ENCODE peak calls at places on chromosome 17, in ten cellular contexts. Z, A, S, F, I, K, U, T, N and V are unnamed samples.

GRCh38 chr17:57612202-57613071 is 132.7 kb downstream of the CCDC182 start:
- DNase-seq in Z (no peak), A (no peak), S (no peak), F (no peak), I (no peak), K (no peak), U (no peak), T (no peak), N (peak), V (no peak)

GRCh38 chr17:81221371-81221841 is 1.4 kb downstream of the CEP131 start:
- DNase-seq in Z (no peak), A (no peak), S (no peak), F (no peak), I (no peak), K (no peak), U (no peak), T (no peak), N (no peak), V (no peak)

GRCh38 chr17:81298991-81299733 is 4.1 kb upstream of the SLC38A10 start:
- DNase-seq in Z (no peak), A (no peak), S (no peak), F (no peak), I (no peak), K (no peak), U (no peak), T (no peak), N (no peak), V (no peak)

GRCh38 chr17:14919580-14920160 is 345.5 kb downstream of the PMP22 start:
- DNase-seq in Z (no peak), A (no peak), S (no peak), F (peak), I (no peak), K (no peak), U (no peak), T (no peak), N (no peak), V (no peak)

GRCh38 chr17:59765038-59765437 is 57.6 kb downstream of the VMP1 start:
- DNase-seq in Z (no peak), A (no peak), S (no peak), F (no peak), I (no peak), K (no peak), U (no peak), T (no peak), N (no peak), V (no peak)

GRCh38 chr17:1162116-1162855 is 17.5 kb downstream of the ABR start:
- DNase-seq in Z (no peak), A (peak), S (no peak), F (no peak), I (no peak), K (no peak), U (no peak), T (no peak), N (peak), V (no peak)

GRCh38 chr17:62995377-62995885 is 29.4 kb downstream of the TANC2 start:
- DNase-seq in Z (no peak), A (peak), S (no peak), F (peak), I (peak), K (peak), U (no peak), T (no peak), N (no peak), V (no peak)

GRCh38 chr17:16934133-16934795 is 37.7 kb downstream of the TNFRSF13B start:
- DNase-seq in Z (no peak), A (no peak), S (no peak), F (no peak), I (no peak), K (no peak), U (no peak), T (no peak), N (no peak), V (no peak)

GRCh38 chr17:50872710-50873424 is 6.7 kb upstream of the TOB1 start:
- DNase-seq in Z (no peak), A (no peak), S (no peak), F (peak), I (no peak), K (peak), U (no peak), T (peak), N (no peak), V (no peak)

GRCh38 chr17:79574656-79575055 is 36.2 kb downstream of the RBFOX3 start:
- DNase-seq in Z (no peak), A (no peak), S (no peak), F (no peak), I (no peak), K (no peak), U (no peak), T (no peak), N (no peak), V (no peak)

GRCh38 chr17:60604686-60605334 is 4.8 kb downstream of the PPM1D start:
- DNase-seq in Z (no peak), A (no peak), S (no peak), F (peak), I (no peak), K (no peak), U (peak), T (no peak), N (no peak), V (no peak)

GRCh38 chr17:47866941-47867340 is 16.0 kb upstream of the SP6 start:
- DNase-seq in Z (no peak), A (no peak), S (no peak), F (no peak), I (no peak), K (no peak), U (no peak), T (no peak), N (no peak), V (no peak)

GRCh38 chr17:72192409-72193192 is 71.8 kb downstream of the SOX9 start:
- DNase-seq in Z (no peak), A (no peak), S (no peak), F (peak), I (no peak), K (no peak), U (peak), T (no peak), N (no peak), V (peak)

GRCh38 chr17:57959929-57960328 is 4.7 kb upstream of the CUEDC1 start:
- DNase-seq in Z (no peak), A (no peak), S (no peak), F (no peak), I (no peak), K (no peak), U (no peak), T (no peak), N (no peak), V (no peak)

GRCh38 chr17:50027639-50028206 is 28.2 kb upstream of the ITGA3 start:
- DNase-seq in Z (peak), A (peak), S (no peak), F (peak), I (no peak), K (peak), U (peak), T (no peak), N (no peak), V (peak)

GRCh38 chr17:51430581-51430980 is 170.2 kb downstream of the UTP18 start:
- DNase-seq in Z (no peak), A (no peak), S (no peak), F (no peak), I (no peak), K (no peak), U (no peak), T (no peak), N (no peak), V (no peak)

GRCh38 chr17:14396542-14396941 is 95.7 kb downstream of the HS3ST3B1 start:
- DNase-seq in Z (no peak), A (no peak), S (no peak), F (peak), I (no peak), K (no peak), U (peak), T (no peak), N (no peak), V (no peak)

GRCh38 chr17:81854974-81855774 is 5.2 kb downstream of the P4HB start:
- DNase-seq in Z (no peak), A (no peak), S (no peak), F (no peak), I (no peak), K (no peak), U (no peak), T (no peak), N (no peak), V (no peak)

GRCh38 chr17:35313875-35314409 is 59.5 kb downstream of the SLFN11 start:
- DNase-seq in Z (peak), A (no peak), S (no peak), F (no peak), I (no peak), K (no peak), U (no peak), T (peak), N (no peak), V (no peak)

GRCh38 chr17:5763595-5763994 is 179.3 kb upstream of the NLRP1 start:
- DNase-seq in Z (no peak), A (no peak), S (no peak), F (no peak), I (no peak), K (no peak), U (no peak), T (no peak), N (no peak), V (no peak)

GRCh38 chr17:15332338-15332737 is 9.1 kb downstream of the TEKT3 start:
- DNase-seq in Z (no peak), A (peak), S (no peak), F (no peak), I (no peak), K (no peak), U (no peak), T (no peak), N (no peak), V (no peak)

GRCh38 chr17:31216053-31216751 is 80.8 kb downstream of the OMG start:
- DNase-seq in Z (no peak), A (peak), S (no peak), F (peak), I (no peak), K (peak), U (peak), T (no peak), N (peak), V (no peak)

GRCh38 chr17:39187152-39187830 is 10.2 kb downstream of the CACNB1 start:
- DNase-seq in Z (peak), A (no peak), S (no peak), F (no peak), I (no peak), K (no peak), U (no peak), T (no peak), N (no peak), V (no peak)

GRCh38 chr17:37117743-37118142 is 169.0 kb downstream of the AATF start:
- DNase-seq in Z (no peak), A (no peak), S (no peak), F (peak), I (no peak), K (no peak), U (no peak), T (no peak), N (peak), V (no peak)

GRCh38 chr17:59618894-59619312 is 792 bp upstream of the CLTC start:
- DNase-seq in Z (no peak), A (peak), S (no peak), F (no peak), I (no peak), K (no peak), U (no peak), T (no peak), N (no peak), V (no peak)

GRCh38 chr17:41972571-41973411 is 6.2 kb downstream of the CNP start:
- DNase-seq in Z (peak), A (peak), S (no peak), F (peak), I (no peak), K (no peak), U (no peak), T (no peak), N (peak), V (peak)

GRCh38 chr17:73748521-73748920 is 104.3 kb upstream of the SDK2 start:
- DNase-seq in Z (no peak), A (peak), S (no peak), F (no peak), I (no peak), K (no peak), U (no peak), T (no peak), N (peak), V (no peak)

GRCh38 chr17:1070411-1070810 is 73.5 kb downstream of the TIMM22 start:
- DNase-seq in Z (peak), A (no peak), S (no peak), F (no peak), I (no peak), K (no peak), U (no peak), T (no peak), N (no peak), V (no peak)

GRCh38 chr17:42266918-42267766 is 9.0 kb downstream of the STAT5B start:
- DNase-seq in Z (no peak), A (no peak), S (no peak), F (peak), I (no peak), K (no peak), U (peak), T (no peak), N (no peak), V (no peak)

GRCh38 chr17:76561332-76561731 is 21.5 kb downstream of the PRCD start:
- DNase-seq in Z (no peak), A (no peak), S (no peak), F (peak), I (no peak), K (no peak), U (no peak), T (no peak), N (no peak), V (no peak)

GRCh38 chr17:36072431-36073121 is 8.5 kb downstream of the CCL18 start:
- DNase-seq in Z (no peak), A (peak), S (peak), F (peak), I (no peak), K (peak), U (no peak), T (peak), N (no peak), V (no peak)

GRCh38 chr17:80649200-80649644 is 104.6 kb downstream of the RPTOR start:
- DNase-seq in Z (no peak), A (no peak), S (no peak), F (no peak), I (no peak), K (no peak), U (no peak), T (no peak), N (no peak), V (no peak)

GRCh38 chr17:14510136-14510535 is 209.3 kb downstream of the HS3ST3B1 start:
- DNase-seq in Z (no peak), A (no peak), S (no peak), F (peak), I (no peak), K (no peak), U (peak), T (no peak), N (no peak), V (no peak)